ENCODE peak calls at places on chromosomes 7 and 10, in six cellular contexts. T is thyroid gland, D is stomach, E is gastrocnemius medialis, Y is heart left ventricle, P is H1. S is an unnamed sample.
A peak's percentile ranks its signal among the peaks of the same experiment; 100 is the strongest.

GRCh38 chr10:23530079-23530478 is 91.2 kb downstream of the OTUD1 start:
- DNase-seq in T (no peak), D (no peak), E (no peak), Y (no peak), P (no peak), S (no peak)

GRCh38 chr7:698515-699259 is 27.8 kb upstream of the DNAAF5 start:
- DNase-seq in T (no peak), D (no peak), E (no peak), Y (no peak), P (no peak), S (no peak)

GRCh38 chr10:31999836-32000235 is 56.4 kb downstream of the KIF5B start:
- DNase-seq in T (no peak), D (no peak), E (no peak), Y (no peak), P (no peak), S (no peak)

GRCh38 chr7:37732253-37732652 is 48.7 kb downstream of the GPR141 start:
- DNase-seq in T (peak; percentile 55), D (no peak), E (peak; percentile 19), Y (no peak), P (peak; percentile 21), S (peak; percentile 6)

GRCh38 chr10:73586583-73586984 is 4.6 kb downstream of the USP54 start:
- DNase-seq in T (peak; percentile 34), D (peak; percentile 48), E (peak; percentile 27), Y (no peak), P (no peak), S (no peak)

GRCh38 chr7:36594445-36594844 is 129.8 kb downstream of the AOAH start:
- DNase-seq in T (no peak), D (no peak), E (no peak), Y (no peak), P (no peak), S (no peak)

GRCh38 chr10:69936091-69936490 is 116.6 kb upstream of the MACROH2A2 start:
- DNase-seq in T (no peak), D (no peak), E (no peak), Y (no peak), P (no peak), S (no peak)

GRCh38 chr7:102837802-102838201 is 75.0 kb upstream of the LRRC17 start:
- DNase-seq in T (no peak), D (no peak), E (no peak), Y (no peak), P (no peak), S (no peak)

GRCh38 chr10:4708123-4708759 is 117.8 kb upstream of the AKR1E2 start:
- DNase-seq in T (no peak), D (no peak), E (no peak), Y (no peak), P (peak; percentile 25), S (no peak)

GRCh38 chr7:132255898-132256297 is 320.4 kb downstream of the PLXNA4 start:
- DNase-seq in T (peak; percentile 33), D (peak; percentile 77), E (no peak), Y (peak; percentile 64), P (no peak), S (no peak)

GRCh38 chr10:87842776-87843497 is 20.4 kb downstream of the KLLN start:
- DNase-seq in T (no peak), D (no peak), E (no peak), Y (no peak), P (no peak), S (no peak)

GRCh38 chr7:44325811-44326241 is 432 bp upstream of the CAMK2B start:
- DNase-seq in T (peak; percentile 44), D (no peak), E (no peak), Y (no peak), P (no peak), S (no peak)

GRCh38 chr7:124497209-124497608 is 268.4 kb downstream of the GPR37 start:
- DNase-seq in T (peak; percentile 35), D (no peak), E (no peak), Y (no peak), P (no peak), S (no peak)

GRCh38 chr10:35089641-35090161 is 440 bp downstream of the CUL2 start:
- DNase-seq in T (no peak), D (no peak), E (peak; percentile 2), Y (no peak), P (no peak), S (no peak)

GRCh38 chr10:113357688-113358306 is 195.1 kb upstream of the HABP2 start:
- DNase-seq in T (no peak), D (no peak), E (no peak), Y (no peak), P (no peak), S (no peak)

GRCh38 chr10:86195521-86195920 is 171.1 kb downstream of the GRID1 start:
- DNase-seq in T (no peak), D (peak; percentile 23), E (no peak), Y (no peak), P (no peak), S (no peak)

GRCh38 chr10:123863721-123864432 is 27.7 kb downstream of the CPXM2 start:
- DNase-seq in T (no peak), D (no peak), E (no peak), Y (no peak), P (no peak), S (no peak)

GRCh38 chr7:137956591-137956990 is 45.3 kb downstream of the CREB3L2 start:
- DNase-seq in T (no peak), D (no peak), E (no peak), Y (no peak), P (no peak), S (no peak)

GRCh38 chr7:137967143-137968018 is 34.5 kb downstream of the CREB3L2 start:
- DNase-seq in T (peak; percentile 45), D (no peak), E (no peak), Y (no peak), P (no peak), S (no peak)

GRCh38 chr10:1674501-1674900 is 62.8 kb downstream of the ADARB2 start:
- DNase-seq in T (no peak), D (no peak), E (no peak), Y (no peak), P (no peak), S (no peak)

GRCh38 chr10:110506448-110506847 is 8.7 kb downstream of the DUSP5 start:
- DNase-seq in T (no peak), D (no peak), E (no peak), Y (no peak), P (no peak), S (no peak)

GRCh38 chr10:120131183-120131582 is 238.7 kb downstream of the SEC23IP start:
- DNase-seq in T (peak; percentile 7), D (no peak), E (no peak), Y (no peak), P (peak; percentile 29), S (no peak)

GRCh38 chr10:71247804-71248203 is 35.4 kb downstream of the UNC5B start:
- DNase-seq in T (no peak), D (no peak), E (no peak), Y (no peak), P (no peak), S (no peak)
- H3K27ac ChIP-seq in T (no peak overlapping the region), D (peak overlapping the region; percentile 71), E (no peak overlapping the region), Y (no peak overlapping the region), P (no peak overlapping the region), S (peak overlapping the region; percentile 67)

GRCh38 chr7:16309129-16309528 is 112.2 kb downstream of the CRPPA start:
- DNase-seq in T (no peak), D (no peak), E (no peak), Y (no peak), P (no peak), S (no peak)
- H3K9me3 ChIP-seq in T (no peaks in the 10 kb centered on the region), D (no peaks in the 10 kb centered on the region), E (no peaks in the 10 kb centered on the region), Y (no peaks in the 10 kb centered on the region), P (no peaks in the 10 kb centered on the region), S (no peaks in the 10 kb centered on the region)

GRCh38 chr10:9625266-9625776 is 1392.4 kb upstream of the CELF2 start:
- DNase-seq in T (no peak), D (no peak), E (no peak), Y (no peak), P (no peak), S (no peak)
- TF ChIP-seq POLR2A in T (no peak), D (no peak), E (no peak), Y (no peak), P (no peak), S (no peak)

GRCh38 chr10:93421426-93421825 is 60.7 kb downstream of the MYOF start:
- DNase-seq in T (peak; percentile 73), D (no peak), E (no peak), Y (no peak), P (no peak), S (no peak)

GRCh38 chr10:93420091-93420490 is 62.0 kb downstream of the MYOF start:
- DNase-seq in T (peak; percentile 49), D (no peak), E (no peak), Y (no peak), P (no peak), S (no peak)

GRCh38 chr10:93422121-93422520 is 60.0 kb downstream of the MYOF start:
- DNase-seq in T (peak; percentile 27), D (no peak), E (no peak), Y (no peak), P (no peak), S (no peak)

GRCh38 chr10:93431361-93431760 is 50.8 kb downstream of the MYOF start:
- DNase-seq in T (no peak), D (no peak), E (no peak), Y (no peak), P (no peak), S (no peak)

GRCh38 chr10:93425861-93426260 is 56.3 kb downstream of the MYOF start:
- DNase-seq in T (no peak), D (no peak), E (no peak), Y (no peak), P (no peak), S (no peak)
- H3K27ac ChIP-seq in T (no peak overlapping the region), D (peak overlapping the region; percentile 37), E (no peak overlapping the region), Y (no peak overlapping the region), P (no peak overlapping the region), S (peak overlapping the region; percentile 82)

GRCh38 chr10:36423821-36424248 is 701.6 kb upstream of the ANKRD30A start:
- DNase-seq in T (no peak), D (no peak), E (no peak), Y (no peak), P (no peak), S (no peak)
- H3K9me3 ChIP-seq in T (no peaks in the 10 kb centered on the region), D (no peaks in the 10 kb centered on the region), E (no peaks in the 10 kb centered on the region), Y (no peaks in the 10 kb centered on the region), P (peaks cover 10% of the 10 kb centered on the region), S (peaks cover 9% of the 10 kb centered on the region)

DNA sequence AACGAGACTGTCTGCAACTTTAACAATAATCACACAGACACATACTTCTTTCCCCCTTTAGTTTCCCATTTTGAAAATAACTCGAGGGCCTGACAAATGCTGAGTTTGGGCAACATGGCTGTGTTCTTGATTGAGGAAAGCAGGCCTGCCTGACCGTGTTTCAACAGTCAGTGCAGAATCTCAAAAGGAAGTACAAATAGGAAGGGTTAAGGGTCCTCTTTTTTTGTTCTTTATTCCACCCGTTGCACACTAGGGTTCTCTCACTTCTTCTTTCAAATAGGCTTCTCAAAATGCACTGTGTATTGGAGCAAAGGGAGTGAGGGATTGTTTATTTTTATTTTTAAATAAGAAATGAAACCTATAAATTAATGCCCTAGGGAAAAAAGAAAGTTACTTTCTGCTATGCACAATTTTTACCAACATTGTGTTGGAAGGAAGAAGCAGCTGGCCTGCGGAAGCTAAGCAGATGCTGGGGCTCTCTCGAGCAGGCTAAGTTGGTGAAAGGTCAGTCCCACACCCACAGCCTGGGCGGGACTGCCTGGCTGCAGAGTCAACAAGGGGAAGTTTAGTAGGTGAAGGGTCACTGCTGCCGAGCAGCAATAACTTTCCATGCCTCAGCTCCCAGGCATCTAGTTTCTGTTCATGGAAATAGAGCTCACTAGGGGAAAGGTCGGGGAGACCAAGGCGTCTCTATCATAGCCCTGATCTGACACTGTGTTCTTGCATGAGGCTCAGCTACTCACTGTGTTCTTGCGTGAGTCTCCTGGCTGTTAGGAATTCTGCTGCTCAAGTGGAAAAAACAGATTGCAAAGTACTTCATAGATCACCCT is 12.2 kb upstream of the PDK4 start:
- DNase-seq in T (peak; percentile 94), D (peak; percentile 95), E (peak; percentile 96), Y (peak; percentile 97), P (no peak), S (peak; percentile 60)
- TF ChIP-seq POLR2A in T (peak; percentile 37), D (no peak), E (peak; percentile 72), Y (peak; percentile 38), P (no peak), S (no peak)

GRCh38 chr7:108002726-108003590 is at the start of gene LAMB1:
- DNase-seq in T (peak; percentile 77), D (peak; percentile 63), E (no peak), Y (peak; percentile 84), P (no peak), S (no peak)
- H3K27ac ChIP-seq in T (peak within 1 kb of the TSS; percentile 53), D (peak within 1 kb of the TSS; percentile 77), E (peak within 1 kb of the TSS; percentile 70), Y (peak within 1 kb of the TSS; percentile 88), P (no peak within 1 kb of the TSS), S (peak within 1 kb of the TSS; percentile 21)